ENCODE peak calls at places on chromosome 16, in ten cellular contexts. S, P, G, Z, U, F, R, O, W and Y are unnamed samples.

GRCh38 chr16:78832100-78832499 is 732.6 kb downstream of the WWOX start:
- DNase-seq in S (no peak), U (no peak), O (no peak), R (no peak), W (no peak), P (no peak), Z (no peak), G (no peak), F (no peak), Y (no peak)

GRCh38 chr16:49514391-49514980 is 140.9 kb downstream of the C16orf78 start:
- DNase-seq in G (no peak), W (no peak), S (no peak), F (no peak), P (no peak), U (no peak), Z (no peak), O (no peak), R (peak), Y (no peak)

GRCh38 chr16:4388275-4389021 is 16.8 kb downstream of the VASN start:
- DNase-seq in O (no peak), R (peak), Z (no peak), U (no peak), W (no peak), G (no peak), P (no peak), F (no peak), S (no peak), Y (no peak)

GRCh38 chr16:57485916-57486857 is at the start of gene DOK4:
- DNase-seq in Z (peak), S (peak), U (peak), F (peak), O (peak), R (peak), W (peak), G (peak), P (peak), Y (peak)

GRCh38 chr16:66115373-66115772 is 251.1 kb upstream of the CDH5 start:
- DNase-seq in Z (no peak), S (no peak), G (no peak), R (no peak), P (no peak), U (no peak), W (no peak), O (no peak), F (no peak), Y (no peak)

GRCh38 chr16:81718637-81719036 is 60.5 kb upstream of the PLCG2 start:
- DNase-seq in W (no peak), Z (no peak), S (no peak), G (no peak), O (no peak), F (no peak), P (no peak), U (no peak), R (no peak), Y (no peak)

GRCh38 chr16:4795828-4796572 is 831 bp downstream of the SMIM22 start:
- DNase-seq in S (no peak), P (no peak), U (no peak), Z (no peak), O (no peak), F (no peak), G (no peak), W (no peak), R (peak), Y (no peak)

GRCh38 chr16:4115209-4115940 is 867 bp downstream of the ADCY9 start:
- DNase-seq in O (peak), S (peak), F (peak), R (peak), P (peak), U (peak), Z (peak), G (peak), W (peak), Y (peak)

GRCh38 chr16:87560428-87561199 is 41.7 kb upstream of the JPH3 start:
- DNase-seq in W (peak), G (peak), P (no peak), O (peak), R (peak), F (no peak), Z (peak), U (peak), S (peak), Y (peak)